ENCODE peak calls at places on chromosomes 7 and 10, in five cellular contexts. P is hippocampal formation; Y is nephron progenitor cell; C is stimulated activated CD8-positive, alpha-beta memory T cell treated with anti-CD3 and anti-CD28 coated beads, Interleukin-7, amount 100 ng/mL, for 4 hours; T is AG08395. X is an unnamed sample.

GRCh38 chr7:158609313-158609974 is 21.8 kb upstream of the PTPRN2 start:
- DNase-seq in P (no peak), Y (no peak), C (no peak), T (no peak), X (no peak)

GRCh38 chr7:130231792-130232191 is 24.1 kb downstream of the SSMEM1 start:
- DNase-seq in P (no peak), Y (no peak), C (no peak), T (no peak), X (no peak)

GRCh38 chr7:25405736-25406135 is 177.4 kb upstream of the NPVF start:
- DNase-seq in P (no peak), Y (no peak), C (no peak), T (no peak), X (no peak)

GRCh38 chr10:24891823-24892222 is 60.6 kb downstream of the PRTFDC1 start:
- DNase-seq in P (no peak), Y (no peak), C (no peak), T (no peak), X (no peak)

GRCh38 chr7:81583882-81584533 is 185.8 kb downstream of the HGF start:
- DNase-seq in P (no peak), Y (no peak), C (no peak), T (no peak), X (no peak)

GRCh38 chr7:17936321-17936720 is 4.0 kb downstream of the SNX13 start:
- DNase-seq in P (no peak), Y (no peak), C (no peak), T (no peak), X (no peak)

GRCh38 chr7:106772655-106773108 is 92.4 kb upstream of the PIK3CG start:
- DNase-seq in P (no peak), Y (no peak), C (no peak), T (peak; percentile 30), X (no peak)

GRCh38 chr7:101924171-101924570 is 106.7 kb downstream of the CUX1 start:
- DNase-seq in P (no peak), Y (no peak), C (no peak), T (peak; percentile 89), X (no peak)

GRCh38 chr10:6176691-6177231 is 26.0 kb upstream of the PFKFB3 start:
- DNase-seq in P (no peak), Y (no peak), C (no peak), T (no peak), X (no peak)

GRCh38 chr10:93591065-93591808 is 9.8 kb downstream of the RBP4 start:
- DNase-seq in P (no peak), Y (no peak), C (no peak), T (no peak), X (no peak)

GRCh38 chr7:135193615-135194081 is 17.7 kb downstream of the WDR91 start:
- DNase-seq in P (no peak), Y (no peak), C (no peak), T (peak; percentile 79), X (no peak)

GRCh38 chr7:112108984-112109383 is 97.2 kb downstream of the DOCK4 start:
- DNase-seq in P (no peak), Y (no peak), C (no peak), T (no peak), X (no peak)

GRCh38 chr7:147081117-147081516 is 964.5 kb downstream of the CNTNAP2 start:
- DNase-seq in P (no peak), Y (no peak), C (no peak), T (no peak), X (no peak)

GRCh38 chr7:149104749-149105148 is 14.2 kb upstream of the ZNF786 start:
- DNase-seq in P (no peak), Y (no peak), C (no peak), T (no peak), X (no peak)

GRCh38 chr10:68604441-68604840 is 44.3 kb downstream of the TET1 start:
- DNase-seq in P (no peak), Y (no peak), C (no peak), T (no peak), X (no peak)

GRCh38 chr10:77577666-77578229 is 59.9 kb downstream of the KCNMA1 start:
- DNase-seq in P (no peak), Y (no peak), C (no peak), T (no peak), X (no peak)

GRCh38 chr7:27262121-27262520 is 19.5 kb downstream of the EVX1 start:
- DNase-seq in P (no peak), Y (no peak), C (no peak), T (no peak), X (no peak)

X was measured in activated B cell treated with CpG ODN at 0.5 μM for 24 hours.